ENCODE peak calls at places on chromosomes 6 and 20, in eight cellular contexts. X, H, L, I, Y, V, F and K are unnamed samples.

GRCh38 chr6:4687989-4688947 is 87.9 kb upstream of the CDYL start:
- DNase-seq in Y (no peak), V (no peak), L (peak; percentile 88), F (peak; percentile 68), I (peak; percentile 86), X (peak; percentile 88), H (no peak), K (no peak)

GRCh38 chr6:168100803-168101095 is 21.7 kb upstream of the FRMD1 start:
- DNase-seq in V (no peak), I (no peak), Y (no peak), F (no peak), X (no peak), H (no peak), L (no peak), K (no peak)

GRCh38 chr20:44431118-44431501 is 44.6 kb upstream of the TTPAL start:
- DNase-seq in L (no peak), F (no peak), X (no peak), V (no peak), H (no peak), Y (no peak), I (no peak), K (peak; percentile 29)

GRCh38 chr20:35465976-35466375 is 10.6 kb downstream of the CEP250 start:
- DNase-seq in L (no peak), I (no peak), X (no peak), V (peak; percentile 27), F (no peak), H (no peak), Y (no peak), K (no peak)

GRCh38 chr20:19850190-19850533 is 92.1 kb downstream of the RIN2 start:
- DNase-seq in L (no peak), X (no peak), I (no peak), V (peak; percentile 54), Y (no peak), F (no peak), H (no peak), K (peak; percentile 43)

GRCh38 chr6:159169193-159169555 is at the start of gene FNDC1:
- DNase-seq in L (peak; percentile 48), V (no peak), I (peak; percentile 48), H (peak; percentile 85), F (no peak), Y (no peak), X (no peak), K (peak; percentile 49)

GRCh38 chr6:108589244-108589730 is 28.6 kb downstream of the FOXO3 start:
- DNase-seq in F (peak; percentile 91), L (peak; percentile 54), Y (peak; percentile 85), V (peak; percentile 66), H (no peak), X (peak; percentile 63), I (peak; percentile 83), K (peak; percentile 84)

GRCh38 chr6:109793793-109794192 is 102.7 kb downstream of the FIG4 start:
- DNase-seq in I (peak; percentile 84), L (no peak), Y (no peak), H (no peak), X (peak; percentile 98), F (peak; percentile 71), V (peak; percentile 19), K (no peak)

GRCh38 chr6:97401533-97401932 is 118.5 kb upstream of the MMS22L start:
- DNase-seq in H (no peak), Y (no peak), V (no peak), F (no peak), I (no peak), X (peak; percentile 8), L (no peak), K (no peak)

GRCh38 chr6:119215885-119216590 is 133.5 kb downstream of the MAN1A1 start:
- DNase-seq in X (no peak), I (peak; percentile 71), Y (no peak), F (no peak), L (no peak), H (no peak), V (no peak), K (no peak)

GRCh38 chr6:158439255-158439654 is 120.6 kb upstream of the TMEM181 start:
- DNase-seq in F (no peak), L (peak; percentile 63), I (no peak), H (peak; percentile 43), Y (no peak), X (no peak), V (no peak), K (peak; percentile 58)

GRCh38 chr20:1577906-1578305 is 20.4 kb upstream of the SIRPD start:
- DNase-seq in V (no peak), I (no peak), L (peak; percentile 1), H (no peak), Y (no peak), F (no peak), X (no peak), K (no peak)

GRCh38 chr20:13821876-13822275 is 37.0 kb downstream of the NDUFAF5 start:
- DNase-seq in F (peak; percentile 22), Y (no peak), L (peak; percentile 17), V (no peak), H (no peak), X (no peak), I (no peak), K (no peak)

GRCh38 chr6:16805190-16805860 is 44.1 kb upstream of the ATXN1 start:
- DNase-seq in V (no peak), H (no peak), X (no peak), F (no peak), I (no peak), Y (no peak), L (no peak), K (no peak)

GRCh38 chr6:34587851-34588250 is 31.7 kb upstream of the SPDEF start:
- DNase-seq in V (no peak), L (no peak), X (no peak), I (no peak), F (no peak), H (no peak), Y (no peak), K (no peak)

GRCh38 chr20:3163099-3164042 is 3.7 kb upstream of the FASTKD5 start:
- DNase-seq in Y (no peak), H (no peak), I (no peak), X (no peak), L (no peak), F (no peak), V (no peak), K (no peak)

GRCh38 chr6:70672549-70672948 is 4.9 kb downstream of the SMAP1 start:
- DNase-seq in F (no peak), X (no peak), V (no peak), Y (no peak), H (no peak), I (no peak), L (no peak), K (no peak)

DNA sequence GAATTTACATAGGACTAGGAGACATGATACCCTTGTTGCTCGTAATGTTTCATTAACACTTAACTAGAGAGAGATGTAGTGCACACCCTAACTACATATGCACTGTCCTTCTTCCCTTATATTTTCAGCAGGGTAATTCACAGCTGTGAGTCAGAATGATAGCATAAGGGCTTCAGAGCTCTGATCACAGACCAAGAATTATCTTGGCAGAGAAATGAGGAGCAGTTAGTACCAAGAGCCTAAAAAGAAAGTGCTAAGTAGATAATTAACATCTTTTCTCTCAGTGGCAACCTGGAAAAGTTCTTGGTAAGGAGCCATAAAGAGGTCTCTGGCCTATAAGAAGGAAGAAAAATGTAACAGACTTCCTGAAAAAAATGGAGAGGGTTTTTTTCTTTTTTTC is 35.8 kb downstream of the GRIK2 start:
- DNase-seq in V (no peak), L (no peak), H (no peak), Y (no peak), X (peak; percentile 49), F (no peak), I (no peak), K (no peak)
- TF ChIP-seq POLR2A in V (no peak), L (no peak), H (no peak), Y (no peak), X (no peak), F (no peak), I (no peak), K (no peak)

GRCh38 chr20:58691773-58692578 is 624 bp upstream of the NPEPL1 start:
- DNase-seq in I (no peak), V (peak; percentile 45), Y (no peak), F (no peak), X (no peak), H (no peak), L (peak; percentile 96), K (no peak)
- TF ChIP-seq POLR2A in I (no peak), V (no peak), Y (no peak), F (no peak), X (no peak), H (no peak), L (no peak), K (no peak)

GRCh38 chr20:56710577-56711465 is 81.7 kb downstream of the TFAP2C start:
- DNase-seq in V (no peak), X (peak; percentile 13), Y (no peak), H (no peak), I (no peak), F (no peak), L (no peak), K (no peak)

GRCh38 chr20:56702931-56703840 is 74.1 kb downstream of the TFAP2C start:
- DNase-seq in F (no peak), Y (no peak), I (no peak), X (no peak), V (no peak), H (no peak), L (no peak), K (no peak)

GRCh38 chr20:56710125-56710524 is 81.0 kb downstream of the TFAP2C start:
- DNase-seq in H (no peak), L (no peak), I (no peak), F (no peak), Y (no peak), X (no peak), V (no peak), K (no peak)

GRCh38 chr20:56708991-56709390 is 79.9 kb downstream of the TFAP2C start:
- DNase-seq in L (no peak), Y (no peak), X (no peak), I (no peak), H (no peak), F (no peak), V (no peak), K (no peak)

DNA sequence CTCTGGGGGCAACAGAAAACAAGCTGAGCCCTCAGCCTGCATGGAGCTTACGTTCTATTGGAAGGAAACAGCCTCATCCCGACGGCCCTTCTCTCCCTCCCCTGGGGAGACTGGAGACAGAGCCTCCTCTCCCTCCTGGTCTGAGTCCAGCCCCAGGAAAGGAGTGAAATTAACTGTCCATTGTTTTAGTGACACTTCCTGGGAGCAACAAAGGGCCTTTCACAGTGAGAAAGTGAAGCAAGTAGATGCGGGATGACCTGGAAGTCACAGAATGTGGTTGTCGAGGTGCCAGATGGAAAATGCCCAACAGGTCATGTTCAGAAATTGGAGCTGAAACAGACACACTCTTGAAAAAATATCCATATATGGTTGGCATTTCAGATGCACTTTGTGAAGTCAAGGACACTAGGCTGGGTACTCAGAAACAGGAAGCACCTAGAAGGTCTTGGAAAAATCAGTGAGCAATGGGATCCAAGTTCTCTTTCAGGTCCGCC is 77.8 kb downstream of the TFAP2C start:
- DNase-seq in V (no peak), Y (peak; percentile 77), F (no peak), I (no peak), H (no peak), L (no peak), X (no peak), K (peak; percentile 70)
- TF ChIP-seq POLR2A in V (no peak), Y (no peak), F (no peak), I (no peak), H (no peak), L (no peak), X (no peak), K (no peak)

GRCh38 chr6:90604546-90604945 is 17.7 kb upstream of the MAP3K7 start:
- DNase-seq in Y (no peak), L (no peak), X (no peak), H (no peak), V (no peak), F (no peak), I (no peak), K (no peak)
- TF ChIP-seq POLR2A in Y (no peak), L (no peak), X (no peak), H (no peak), V (no peak), F (no peak), I (no peak), K (no peak)